ENCODE peak calls at places on chromosomes 2 and 18, in five cellular contexts. D, M, G, L and O are unnamed samples. For H3K4me1, the result is how much of the 10 kb centered on the place peaks cover.

GRCh38 chr18:2459886-2460285 is 111.4 kb downstream of the METTL4 start:
- DNase-seq in D (no peak), M (no peak), G (no peak), L (no peak), O (no peak)

GRCh38 chr2:221212105-221212504 is 360.0 kb downstream of the EPHA4 start:
- DNase-seq in D (no peak), M (no peak), G (no peak), L (no peak), O (no peak)

GRCh38 chr2:231452799-231453508 is 11.3 kb downstream of the NCL start:
- DNase-seq in D (no peak), M (no peak), G (no peak), L (no peak), O (no peak)

GRCh38 chr2:12658287-12658945 is 58.3 kb upstream of the TRIB2 start:
- DNase-seq in D (no peak), M (no peak), G (no peak), L (no peak), O (no peak)

GRCh38 chr2:237941239-237941638 is 25.6 kb upstream of the UBE2F start:
- DNase-seq in D (no peak), M (no peak), G (no peak), L (no peak), O (no peak)

GRCh38 chr18:48897531-48897930 is 53.2 kb downstream of the SMAD7 start:
- DNase-seq in D (no peak), M (peak), G (no peak), L (no peak), O (no peak)

GRCh38 chr18:62453864-62454263 is 69.0 kb upstream of the ZCCHC2 start:
- DNase-seq in D (no peak), M (no peak), G (no peak), L (no peak), O (no peak)

GRCh38 chr2:85905187-85905666 is 16.4 kb upstream of the ST3GAL5 start:
- DNase-seq in D (no peak), M (no peak), G (no peak), L (no peak), O (no peak)

GRCh38 chr2:47520302-47520630 is 117.3 kb downstream of the MSH2 start:
- DNase-seq in D (no peak), M (no peak), G (no peak), L (no peak), O (no peak)

GRCh38 chr2:31729442-31730092 is 148.8 kb upstream of the SRD5A2 start:
- DNase-seq in D (no peak), M (no peak), G (no peak), L (no peak), O (no peak)

GRCh38 chr2:26485725-26486418 is 7.9 kb upstream of the OTOF start:
- DNase-seq in D (no peak), M (no peak), G (peak), L (no peak), O (no peak)

GRCh38 chr2:216159161-216159560 is 50.0 kb downstream of the XRCC5 start:
- DNase-seq in D (no peak), M (no peak), G (no peak), L (no peak), O (no peak)

GRCh38 chr2:8679827-8680731 is 1.8 kb upstream of the ID2 start:
- DNase-seq in D (peak), M (peak), G (peak), L (no peak), O (peak)

GRCh38 chr2:175600024-175600831 is 401.8 kb downstream of the LNPK start:
- DNase-seq in D (no peak), M (no peak), G (no peak), L (no peak), O (peak)

GRCh38 chr2:113080134-113080533 is 12.4 kb downstream of the IL1F10 start:
- DNase-seq in D (peak), M (no peak), G (no peak), L (no peak), O (no peak)

GRCh38 chr2:101047075-101047766 is 45.1 kb downstream of the RPL31 start:
- DNase-seq in D (no peak), M (no peak), G (no peak), L (no peak), O (no peak)

GRCh38 chr2:150143087-150143536 is 344.4 kb downstream of the RND3 start:
- DNase-seq in D (no peak), M (no peak), G (no peak), L (no peak), O (no peak)

GRCh38 chr18:11411021-11411420 is 198.4 kb upstream of the SLC35G4 start:
- DNase-seq in D (no peak), M (no peak), G (no peak), L (no peak), O (no peak)

GRCh38 chr18:6836331-6836730 is 106.8 kb downstream of the ARHGAP28 start:
- DNase-seq in D (no peak), M (no peak), G (no peak), L (no peak), O (no peak)

GRCh38 chr2:5195636-5196035 is 496.5 kb upstream of the SOX11 start:
- DNase-seq in D (no peak), M (no peak), G (no peak), L (no peak), O (no peak)

GRCh38 chr2:67510745-67511144 is 113.6 kb downstream of the ETAA1 start:
- DNase-seq in D (no peak), M (no peak), G (no peak), L (no peak), O (no peak)

GRCh38 chr2:77513191-77513590 is 9.0 kb downstream of the LRRTM4 start:
- DNase-seq in D (no peak), M (no peak), G (no peak), L (no peak), O (no peak)

GRCh38 chr2:96144481-96145027 is 686 bp downstream of the DUSP2 start:
- DNase-seq in D (peak), M (no peak), G (no peak), L (no peak), O (no peak)

GRCh38 chr2:16604236-16604635 is 61.4 kb downstream of the CYRIA start:
- DNase-seq in D (no peak), M (no peak), G (no peak), L (no peak), O (no peak)

GRCh38 chr2:41963661-41964525 is 83.9 kb upstream of the PKDCC start:
- DNase-seq in D (no peak), M (peak), G (no peak), L (no peak), O (peak)

GRCh38 chr2:88735853-88736252 is 44.4 kb downstream of the RPIA start:
- DNase-seq in D (no peak), M (no peak), G (no peak), L (no peak), O (no peak)

GRCh38 chr18:29749699-29750098 is 1292.8 kb downstream of the DSC3 start:
- DNase-seq in D (no peak), M (no peak), G (no peak), L (no peak), O (no peak)

GRCh38 chr2:866009-866680 is 84.5 kb upstream of the SNTG2 start:
- DNase-seq in D (no peak), M (no peak), G (peak), L (no peak), O (no peak)

GRCh38 chr2:8059255-8059654 is 622.6 kb upstream of the ID2 start:
- DNase-seq in D (no peak), M (no peak), G (no peak), L (no peak), O (no peak)

GRCh38 chr2:71614976-71615768 is 161.8 kb downstream of the DYSF start:
- DNase-seq in D (peak), M (peak), G (peak), L (peak), O (peak)

GRCh38 chr2:17538844-17539554 is 1.5 kb upstream of the VSNL1 start:
- DNase-seq in D (peak), M (peak), G (peak), L (no peak), O (peak)

GRCh38 chr2:77521482-77521881 is 694 bp downstream of the LRRTM4 start:
- DNase-seq in D (no peak), M (no peak), G (no peak), L (no peak), O (no peak)

GRCh38 chr2:101251844-101252407 is 760 bp upstream of the CNOT11 start:
- DNase-seq in D (no peak), M (no peak), G (no peak), L (no peak), O (no peak)

GRCh38 chr18:76505611-76506010 is 10.6 kb upstream of the ZNF516 start:
- DNase-seq in D (no peak), M (no peak), G (no peak), L (no peak), O (no peak)

GRCh38 chr2:223046470-223047053 is 5.4 kb upstream of the KCNE4 start:
- DNase-seq in D (no peak), M (no peak), G (no peak), L (no peak), O (no peak)

GRCh38 chr2:98372121-98372520 is 25.9 kb downstream of the CNGA3 start:
- DNase-seq in D (no peak), M (no peak), G (no peak), L (no peak), O (no peak)

GRCh38 chr2:199302851-199303250 is 154.9 kb downstream of the SATB2 start:
- DNase-seq in D (no peak), M (no peak), G (no peak), L (no peak), O (no peak)

DNA sequence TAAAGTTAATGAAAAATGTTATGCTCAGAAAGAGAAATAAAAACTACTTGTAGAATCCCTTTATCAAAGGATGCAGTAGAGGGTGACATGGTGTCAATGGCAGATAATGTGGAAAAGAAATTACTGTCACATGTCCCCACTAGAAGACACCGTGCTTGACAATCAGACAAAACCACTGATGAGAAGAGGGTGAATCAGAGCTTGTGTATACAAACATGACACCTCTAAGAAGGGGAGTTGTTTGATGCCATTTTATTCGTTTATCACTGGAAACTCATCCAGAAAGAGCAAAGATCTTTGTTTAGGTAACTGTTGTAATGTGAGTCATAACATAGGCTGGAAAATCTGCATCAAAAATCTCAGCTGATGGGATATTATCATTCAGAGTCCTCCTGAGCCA is 49.6 kb upstream of the RAB12 start:
- DNase-seq in D (no peak), M (no peak), G (no peak), L (no peak), O (no peak)
- H3K4me1 ChIP-seq in D (under half), M (under half), G (under half), L (under half), O (under half)

DNA sequence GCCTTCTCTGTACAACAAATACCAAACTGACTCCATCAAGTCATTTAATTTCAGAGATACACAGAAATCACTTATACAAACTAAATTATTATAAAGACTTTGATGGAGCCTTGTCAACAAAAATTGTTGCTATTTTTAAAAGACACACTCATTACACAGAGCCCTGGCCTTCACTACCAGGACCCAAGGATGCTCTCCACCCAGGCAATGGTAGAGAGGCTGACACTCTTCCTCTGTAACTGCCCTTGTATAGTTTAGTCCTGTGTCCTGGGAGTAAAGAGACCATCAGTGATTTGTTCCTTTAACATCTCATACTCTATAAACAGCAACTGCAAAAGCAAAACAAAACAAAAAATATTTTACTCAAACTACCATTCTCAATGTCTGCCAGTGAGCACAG is 173.5 kb downstream of the TCF4 start:
- DNase-seq in D (no peak), M (no peak), G (no peak), L (no peak), O (no peak)
- H3K4me1 ChIP-seq in D (under half), M (under half), G (under half), L (under half), O (under half)

GRCh38 chr2:227370087-227370486 is 9.0 kb downstream of the TM4SF20 start:
- DNase-seq in D (no peak), M (no peak), G (no peak), L (no peak), O (no peak)
- H3K4me1 ChIP-seq in D (under half), M (under half), G (under half), L (under half), O (under half)

GRCh38 chr2:144459937-144460336 is 60.0 kb downstream of the ZEB2 start:
- DNase-seq in D (no peak), M (no peak), G (no peak), L (no peak), O (no peak)

GRCh38 chr2:144455979-144456378 is 63.9 kb downstream of the ZEB2 start:
- DNase-seq in D (no peak), M (no peak), G (no peak), L (no peak), O (no peak)

GRCh38 chr2:144456680-144457079 is 63.2 kb downstream of the ZEB2 start:
- DNase-seq in D (no peak), M (no peak), G (peak), L (no peak), O (no peak)

GRCh38 chr2:144460981-144461766 is 58.7 kb downstream of the ZEB2 start:
- DNase-seq in D (no peak), M (no peak), G (peak), L (no peak), O (peak)

DNA sequence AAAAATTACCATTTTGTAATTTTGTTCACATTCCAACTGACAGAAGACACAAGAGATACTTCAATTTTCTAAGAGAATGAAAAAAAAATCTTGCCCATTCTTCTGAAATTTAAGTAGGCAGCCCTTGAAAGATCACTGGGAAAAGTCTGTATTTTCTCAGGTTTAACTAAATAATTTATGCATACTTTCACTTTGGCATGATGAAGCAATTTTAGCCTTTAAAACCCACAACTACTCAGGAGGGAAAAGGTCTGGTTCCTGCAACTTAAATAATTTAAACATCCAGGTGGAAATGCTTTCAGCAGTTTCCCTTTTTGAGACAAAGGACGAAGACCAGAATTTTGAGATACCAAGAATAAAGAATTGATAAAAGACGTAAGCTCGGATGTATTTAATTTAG is 61.4 kb downstream of the ZEB2 start:
- DNase-seq in D (no peak), M (no peak), G (no peak), L (no peak), O (no peak)
- H3K4me1 ChIP-seq in D (half or more), M (under half), G (half or more), L (half or more), O (under half)

GRCh38 chr2:10338242-10339188 is 35.8 kb downstream of the HPCAL1 start:
- DNase-seq in D (no peak), M (no peak), G (no peak), L (no peak), O (no peak)
- H3K4me1 ChIP-seq in D (under half), M (under half), G (under half), L (under half), O (under half)

GRCh38 chr2:209468796-209469325 is 45.0 kb downstream of the MAP2 start:
- DNase-seq in D (no peak), M (no peak), G (no peak), L (no peak), O (no peak)
- H3K4me1 ChIP-seq in D (under half), M (under half), G (under half), L (under half), O (under half)

DNA sequence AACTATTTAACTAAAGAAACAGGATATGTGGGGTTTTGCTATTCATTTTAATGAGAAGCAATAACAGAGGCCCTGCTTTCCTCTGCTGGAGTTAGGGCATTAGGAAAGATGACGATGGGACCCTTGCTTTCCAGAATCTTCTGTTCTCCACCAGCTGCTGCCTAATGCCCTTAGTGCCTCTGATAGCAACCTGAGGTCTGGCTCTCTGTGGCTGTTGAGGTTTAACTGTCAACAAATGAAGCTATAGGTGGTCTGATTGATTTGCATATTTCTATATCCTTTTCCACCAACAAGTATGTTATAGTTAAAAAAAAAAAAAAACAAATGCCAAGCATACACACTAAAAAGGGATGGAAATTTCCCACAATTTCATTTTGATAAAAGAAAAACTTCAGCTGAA is 115.1 kb upstream of the NCK2 start:
- DNase-seq in D (no peak), M (no peak), G (no peak), L (no peak), O (no peak)
- H3K4me1 ChIP-seq in D (under half), M (under half), G (under half), L (under half), O (under half)